ENCODE peak calls at places on chromosomes 13 and 19, in four cellular contexts. One of them, this sample, is unnamed.

GRCh38 chr19:31386806-31387205 is 37.6 kb upstream of the TSHZ3 start:
- DNase-seq in SK-MEL-5: no peak
- DNase-seq in NCI-H1092: no peak
- DNase-seq in AG08396: no peak
- DNase-seq in this sample: no peak

GRCh38 chr13:85509512-85509911 is 289.7 kb downstream of the SLITRK6 start:
- DNase-seq in NCI-H1092: no peak
- DNase-seq in SK-MEL-5: no peak
- DNase-seq in AG08396: peak; percentile 3
- DNase-seq in this sample: peak; percentile 74

GRCh38 chr13:30745917-30746686 is 10.8 kb downstream of the ALOX5AP start:
- DNase-seq in SK-MEL-5: no peak
- DNase-seq in NCI-H1092: no peak
- DNase-seq in AG08396: no peak
- DNase-seq in this sample: no peak

GRCh38 chr19:38228005-38228377 is 4.0 kb upstream of the DPF1 start:
- DNase-seq in SK-MEL-5: no peak
- DNase-seq in NCI-H1092: no peak
- DNase-seq in AG08396: no peak
- DNase-seq in this sample: no peak

GRCh38 chr13:112976526-112976925 is 7.5 kb downstream of the MCF2L start:
- DNase-seq in NCI-H1092: no peak
- DNase-seq in AG08396: no peak
- DNase-seq in SK-MEL-5: no peak
- DNase-seq in this sample: no peak

GRCh38 chr19:7636691-7637373 is at the start of gene STXBP2:
- DNase-seq in NCI-H1092: no peak
- DNase-seq in AG08396: peak; percentile 59
- DNase-seq in SK-MEL-5: no peak
- DNase-seq in this sample: peak; percentile 9

GRCh38 chr19:5358173-5358800 is 17.7 kb upstream of the PTPRS start:
- DNase-seq in SK-MEL-5: peak; percentile 26
- DNase-seq in AG08396: no peak
- DNase-seq in NCI-H1092: no peak
- DNase-seq in this sample: no peak

GRCh38 chr13:33543089-33543459 is 257.5 kb upstream of the STARD13 start:
- DNase-seq in NCI-H1092: no peak
- DNase-seq in AG08396: no peak
- DNase-seq in SK-MEL-5: no peak
- DNase-seq in this sample: no peak

GRCh38 chr13:108463365-108463764 is 166.0 kb upstream of the MYO16 start:
- DNase-seq in AG08396: peak; percentile 52
- DNase-seq in SK-MEL-5: peak; percentile 23
- DNase-seq in NCI-H1092: no peak
- DNase-seq in this sample: no peak

GRCh38 chr13:40236566-40237168 is 429.8 kb downstream of the FOXO1 start:
- DNase-seq in SK-MEL-5: no peak
- DNase-seq in NCI-H1092: no peak
- DNase-seq in AG08396: no peak
- DNase-seq in this sample: no peak

GRCh38 chr13:21670006-21670882 is 629 bp upstream of the FGF9 start:
- DNase-seq in SK-MEL-5: peak; percentile 21
- DNase-seq in NCI-H1092: peak; percentile 57
- DNase-seq in AG08396: peak; percentile 70
- DNase-seq in this sample: peak; percentile 45

GRCh38 chr13:28623782-28624706 is 34.9 kb upstream of the POMP start:
- DNase-seq in NCI-H1092: no peak
- DNase-seq in SK-MEL-5: peak; percentile 14
- DNase-seq in AG08396: no peak
- DNase-seq in this sample: no peak

GRCh38 chr13:33849211-33849610 is 31.3 kb downstream of the RFC3 start:
- DNase-seq in SK-MEL-5: no peak
- DNase-seq in AG08396: no peak
- DNase-seq in NCI-H1092: no peak
- DNase-seq in this sample: no peak

GRCh38 chr13:48000559-48001126 is 430 bp downstream of the SUCLA2 start:
- DNase-seq in NCI-H1092: no peak
- DNase-seq in SK-MEL-5: peak; percentile 10
- DNase-seq in AG08396: peak; percentile 39
- DNase-seq in this sample: no peak

GRCh38 chr13:98541211-98541610 is 35.7 kb downstream of the STK24 start:
- DNase-seq in AG08396: no peak
- DNase-seq in NCI-H1092: no peak
- DNase-seq in SK-MEL-5: no peak
- DNase-seq in this sample: no peak

GRCh38 chr19:12859546-12859945 is 21.2 kb downstream of the MAST1 start:
- DNase-seq in SK-MEL-5: no peak
- DNase-seq in AG08396: no peak
- DNase-seq in NCI-H1092: no peak
- DNase-seq in this sample: no peak

GRCh38 chr13:111792956-111793355 is 274.0 kb upstream of the SOX1 start:
- DNase-seq in SK-MEL-5: no peak
- DNase-seq in NCI-H1092: no peak
- DNase-seq in AG08396: peak; percentile 0
- DNase-seq in this sample: no peak

GRCh38 chr19:43743059-43743458 is 11.7 kb downstream of the SMG9 start:
- DNase-seq in SK-MEL-5: no peak
- DNase-seq in NCI-H1092: no peak
- DNase-seq in AG08396: peak; percentile 30
- DNase-seq in this sample: no peak

GRCh38 chr13:74305876-74306275 is 171.7 kb upstream of the KLF12 start:
- DNase-seq in NCI-H1092: no peak
- DNase-seq in SK-MEL-5: no peak
- DNase-seq in AG08396: no peak
- DNase-seq in this sample: no peak

GRCh38 chr19:18300930-18301717 is 19.7 kb upstream of the JUND start:
- DNase-seq in SK-MEL-5: no peak
- DNase-seq in AG08396: peak; percentile 86
- DNase-seq in NCI-H1092: no peak
- DNase-seq in this sample: no peak

GRCh38 chr13:60369242-60369641 is 27.8 kb upstream of the TDRD3 start:
- DNase-seq in AG08396: no peak
- DNase-seq in SK-MEL-5: peak; percentile 27
- DNase-seq in NCI-H1092: no peak
- DNase-seq in this sample: no peak

GRCh38 chr13:27403252-27403678 is 21.2 kb upstream of the GTF3A start:
- DNase-seq in NCI-H1092: no peak
- DNase-seq in SK-MEL-5: no peak
- DNase-seq in AG08396: peak; percentile 63
- DNase-seq in this sample: no peak

GRCh38 chr13:21929400-21929799 is 258.5 kb downstream of the FGF9 start:
- DNase-seq in NCI-H1092: no peak
- DNase-seq in SK-MEL-5: no peak
- DNase-seq in AG08396: no peak
- DNase-seq in this sample: no peak

GRCh38 chr13:113178070-113178895 is 19.8 kb downstream of the PROZ start:
- DNase-seq in AG08396: peak; percentile 92
- DNase-seq in SK-MEL-5: no peak
- DNase-seq in NCI-H1092: no peak
- DNase-seq in this sample: no peak

GRCh38 chr13:87122551-87122950 is 548.6 kb upstream of the SLITRK5 start:
- DNase-seq in NCI-H1092: no peak
- DNase-seq in SK-MEL-5: no peak
- DNase-seq in AG08396: no peak
- DNase-seq in this sample: no peak

GRCh38 chr13:40665754-40666057 is 735 bp downstream of the FOXO1 start:
- DNase-seq in AG08396: peak; percentile 59
- DNase-seq in SK-MEL-5: no peak
- DNase-seq in NCI-H1092: no peak
- DNase-seq in this sample: no peak

GRCh38 chr13:99916366-99917103 is 55.0 kb downstream of the ZIC5 start:
- DNase-seq in SK-MEL-5: peak; percentile 87
- DNase-seq in NCI-H1092: peak; percentile 80
- DNase-seq in AG08396: peak; percentile 79
- DNase-seq in this sample: peak; percentile 91

GRCh38 chr13:39132286-39132685 is 94.0 kb downstream of the NHLRC3 start:
- DNase-seq in AG08396: no peak
- DNase-seq in SK-MEL-5: no peak
- DNase-seq in NCI-H1092: no peak
- DNase-seq in this sample: no peak

GRCh38 chr19:41000310-41000737 is 9.2 kb downstream of the CYP2B6 start:
- DNase-seq in NCI-H1092: no peak
- DNase-seq in SK-MEL-5: no peak
- DNase-seq in AG08396: no peak
- DNase-seq in this sample: no peak

GRCh38 chr19:52669586-52669985 is 31.4 kb upstream of the ZNF83 start:
- DNase-seq in NCI-H1092: no peak
- DNase-seq in AG08396: no peak
- DNase-seq in SK-MEL-5: no peak
- DNase-seq in this sample: no peak

GRCh38 chr13:20181180-20181579 is 11.6 kb downstream of the GJB2 start:
- DNase-seq in SK-MEL-5: no peak
- DNase-seq in NCI-H1092: peak; percentile 6
- DNase-seq in AG08396: no peak
- DNase-seq in this sample: no peak

GRCh38 chr19:17997969-17998826 is 9.8 kb upstream of the ARRDC2 start:
- DNase-seq in SK-MEL-5: no peak
- DNase-seq in AG08396: peak; percentile 64
- DNase-seq in NCI-H1092: no peak
- DNase-seq in this sample: no peak

GRCh38 chr19:9937001-9937411 is 691 bp upstream of the OLFM2 start:
- DNase-seq in NCI-H1092: no peak
- DNase-seq in AG08396: no peak
- DNase-seq in SK-MEL-5: no peak
- DNase-seq in this sample: no peak

GRCh38 chr13:33285420-33286124 is at the start of gene STARD13:
- DNase-seq in NCI-H1092: no peak
- DNase-seq in SK-MEL-5: peak; percentile 94
- DNase-seq in AG08396: peak; percentile 95
- DNase-seq in this sample: peak; percentile 45

This sample was measured in SHP77 treated with DMSO at 0.1 percent for 48 hours.